ENCODE peak calls at places on chromosomes 1 and 21, in eight cellular contexts. S, W, M, B, Y, H, C and V are unnamed samples.

GRCh38 chr1:32894019-32894600 is 7.1 kb downstream of the TMEM54 start:
- DNase-seq in C (no peak), W (no peak), H (no peak), S (no peak), B (peak; percentile 51), M (no peak), Y (no peak), V (no peak)

GRCh38 chr1:23838401-23838866 is 13.2 kb upstream of the HMGCL start:
- DNase-seq in B (peak; percentile 91), C (peak; percentile 67), H (peak; percentile 33), S (peak; percentile 71), Y (peak; percentile 17), M (peak; percentile 28), W (peak; percentile 52), V (peak; percentile 74)

GRCh38 chr1:30888391-30888790 is 20.2 kb downstream of the SDC3 start:
- DNase-seq in H (no peak), S (no peak), C (peak; percentile 65), B (peak; percentile 91), M (no peak), W (no peak), Y (peak; percentile 63), V (no peak)

GRCh38 chr1:225617956-225618355 is 35.0 kb downstream of the ENAH start:
- DNase-seq in W (no peak), Y (no peak), H (no peak), B (no peak), S (no peak), C (no peak), M (no peak), V (no peak)

GRCh38 chr1:243883551-243883950 is 33.5 kb upstream of the AKT3 start:
- DNase-seq in W (no peak), S (no peak), C (no peak), H (no peak), Y (peak; percentile 71), B (no peak), M (no peak), V (no peak)

GRCh38 chr21:44993321-44994015 is 53.6 kb downstream of the SLX9 start:
- DNase-seq in M (no peak), Y (no peak), S (no peak), B (peak; percentile 72), W (no peak), C (no peak), H (no peak), V (no peak)

GRCh38 chr1:34650800-34651199 is 104.0 kb upstream of the GJB5 start:
- DNase-seq in S (no peak), W (no peak), B (no peak), M (no peak), H (no peak), C (no peak), Y (no peak), V (no peak)

GRCh38 chr1:98025858-98026257 is 105.0 kb upstream of the DPYD start:
- DNase-seq in S (no peak), Y (no peak), W (no peak), C (no peak), B (no peak), H (no peak), M (no peak), V (no peak)

GRCh38 chr1:153540394-153541361 is at the start of gene S100A5:
- DNase-seq in Y (peak; percentile 86), C (peak; percentile 81), M (no peak), S (peak; percentile 52), B (no peak), H (peak; percentile 63), W (no peak), V (peak; percentile 61)

GRCh38 chr1:31691446-31691845 is 12.4 kb downstream of the COL16A1 start:
- DNase-seq in M (no peak), C (no peak), Y (no peak), B (no peak), H (no peak), W (no peak), S (no peak), V (no peak)

GRCh38 chr21:34609951-34610549 is 4.9 kb downstream of the RCAN1 start:
- DNase-seq in M (no peak), H (no peak), Y (no peak), C (no peak), B (no peak), W (no peak), S (no peak), V (no peak)

GRCh38 chr1:161835963-161836362 is 69.8 kb downstream of the ATF6 start:
- DNase-seq in S (no peak), C (peak; percentile 57), Y (no peak), H (peak; percentile 3), M (no peak), W (no peak), B (no peak), V (no peak)

GRCh38 chr1:91925644-91926330 is 23.4 kb upstream of the BRDT start:
- DNase-seq in W (no peak), M (no peak), S (no peak), H (no peak), B (no peak), C (no peak), Y (no peak), V (no peak)

GRCh38 chr1:20483098-20483832 is 2.7 kb downstream of the CAMK2N1 start:
- DNase-seq in B (no peak), Y (no peak), W (no peak), S (no peak), H (no peak), M (no peak), C (no peak), V (no peak)

GRCh38 chr1:101239095-101240040 is 2.5 kb downstream of the S1PR1 start:
- DNase-seq in M (no peak), H (no peak), Y (no peak), B (no peak), S (peak; percentile 62), C (no peak), W (no peak), V (peak; percentile 66)

GRCh38 chr1:84430519-84430918 is 32.2 kb downstream of the DNASE2B start:
- DNase-seq in W (no peak), H (no peak), S (no peak), B (no peak), C (no peak), Y (no peak), M (no peak), V (no peak)

GRCh38 chr1:171727778-171728177 is 14.1 kb downstream of the VAMP4 start:
- DNase-seq in M (no peak), S (no peak), W (no peak), H (no peak), B (no peak), Y (no peak), C (no peak), V (no peak)

GRCh38 chr21:32424674-32425073 is 12.2 kb downstream of the EVA1C start:
- DNase-seq in C (no peak), S (no peak), M (no peak), B (peak; percentile 40), H (no peak), W (no peak), Y (no peak), V (no peak)

GRCh38 chr1:6384962-6385672 is 8.4 kb downstream of the ACOT7 start:
- DNase-seq in H (no peak), M (no peak), C (no peak), B (peak; percentile 78), W (no peak), Y (no peak), S (no peak), V (no peak)